ENCODE peak calls at places on chromosomes 4 and X, in eight cellular contexts. X is Calu3, D is T-helper 1 cell, B is pons, Y is body of pancreas, L is AG10803, M is NCI-H1694, W is anterior cingulate cortex. Q is an unnamed sample.

GRCh38 chrX:72003811-72004750 is 93.4 kb downstream of the NHSL2 start:
- DNase-seq in X (peak), D (no peak), B (no peak), Y (peak), L (peak), M (no peak), W (no peak), Q (peak)

GRCh38 chr4:143616771-143617170 is 83.7 kb downstream of the FREM3 start:
- DNase-seq in X (peak), D (peak), B (no peak), Y (no peak), L (peak), M (no peak), W (no peak), Q (no peak)

GRCh38 chrX:139191746-139192385 is 338.7 kb upstream of the F9 start:
- DNase-seq in X (no peak), D (no peak), B (no peak), Y (no peak), L (no peak), M (no peak), W (no peak), Q (no peak)

GRCh38 chrX:70030242-70030823 is 19.4 kb downstream of the AWAT2 start:
- DNase-seq in X (peak), D (peak), B (peak), Y (peak), L (peak), M (peak), W (no peak), Q (peak)

GRCh38 chr4:74230902-74231499 is 73.1 kb downstream of the MTHFD2L start:
- DNase-seq in X (peak), D (peak), B (no peak), Y (peak), L (peak), M (no peak), W (no peak), Q (no peak)

GRCh38 chr4:16136771-16137170 is 52.9 kb upstream of the PROM1 start:
- DNase-seq in X (no peak), D (no peak), B (no peak), Y (no peak), L (no peak), M (no peak), W (no peak), Q (no peak)

GRCh38 chr4:141352775-141353544 is 132.3 kb downstream of the ZNF330 start:
- DNase-seq in X (no peak), D (no peak), B (peak), Y (no peak), L (peak), M (no peak), W (no peak), Q (peak)

GRCh38 chrX:20317873-20318272 is 51.2 kb upstream of the RPS6KA3 start:
- DNase-seq in X (no peak), D (no peak), B (no peak), Y (peak), L (peak), M (no peak), W (no peak), Q (peak)

GRCh38 chr4:168498259-168498658 is 1.4 kb downstream of the PALLD start:
- DNase-seq in X (no peak), D (no peak), B (no peak), Y (no peak), L (no peak), M (no peak), W (no peak), Q (no peak)

GRCh38 chr4:86959588-86960500 is 25.0 kb downstream of the AFF1 start:
- DNase-seq in X (no peak), D (no peak), B (no peak), Y (no peak), L (no peak), M (no peak), W (no peak), Q (no peak)

GRCh38 chr4:55386840-55387239 is 8.9 kb upstream of the TMEM165 start:
- DNase-seq in X (no peak), D (no peak), B (no peak), Y (peak), L (no peak), M (no peak), W (no peak), Q (no peak)

GRCh38 chr4:7383251-7383650 is 51.5 kb downstream of the PSAPL1 start:
- DNase-seq in X (no peak), D (no peak), B (no peak), Y (no peak), L (no peak), M (no peak), W (no peak), Q (no peak)

GRCh38 chr4:151771664-151772063 is 10.9 kb upstream of the GATB start:
- DNase-seq in X (no peak), D (no peak), B (no peak), Y (no peak), L (peak), M (no peak), W (no peak), Q (no peak)